ENCODE peak calls at places on chromosomes 2 and 18, in seven cellular contexts. L is brain microvascular endothelial cell, I is choroid plexus epithelial cell, T is NCI-H1092 treated with DMSO at 0.1 percent for 48 hours, C is ACHN, G is cerebellum, Q is aorta. P is an unnamed sample.

GRCh38 chr2:111707700-111708099 is 176.3 kb downstream of the ANAPC1 start:
- DNase-seq in L (no peak), I (no peak), T (no peak), C (no peak), G (no peak), Q (no peak), P (no peak)

GRCh38 chr2:131039908-131040660 is 53.2 kb downstream of the FAM168B start:
- DNase-seq in L (no peak), I (no peak), T (no peak), C (no peak), G (no peak), Q (no peak), P (no peak)

GRCh38 chr2:102139851-102140250 is 2.7 kb upstream of the IL1R1 start:
- DNase-seq in L (no peak), I (peak), T (no peak), C (no peak), G (no peak), Q (no peak), P (no peak)

GRCh38 chr2:73640946-73641766 is 1.1 kb downstream of the NAT8 start:
- DNase-seq in L (no peak), I (no peak), T (no peak), C (no peak), G (no peak), Q (no peak), P (no peak)

GRCh38 chr2:33145459-33145858 is 198.7 kb downstream of the LTBP1 start:
- DNase-seq in L (no peak), I (no peak), T (no peak), C (no peak), G (no peak), Q (no peak), P (peak)

GRCh38 chr2:156901373-156902031 is 356.0 kb upstream of the GALNT5 start:
- DNase-seq in L (peak), I (peak), T (no peak), C (no peak), G (no peak), Q (no peak), P (peak)

GRCh38 chr18:11516988-11517630 is 92.3 kb upstream of the SLC35G4 start:
- DNase-seq in L (no peak), I (no peak), T (no peak), C (no peak), G (no peak), Q (no peak), P (no peak)

GRCh38 chr2:3279236-3279960 is 98.2 kb downstream of the EIPR1 start:
- DNase-seq in L (no peak), I (no peak), T (no peak), C (no peak), G (no peak), Q (no peak), P (no peak)

GRCh38 chr2:44250376-44250775 is 24.9 kb upstream of the SLC3A1 start:
- DNase-seq in L (no peak), I (no peak), T (no peak), C (no peak), G (no peak), Q (no peak), P (no peak)

GRCh38 chr2:233404227-233404626 is 49.9 kb downstream of the DGKD start:
- DNase-seq in L (no peak), I (peak), T (no peak), C (peak), G (no peak), Q (no peak), P (no peak)

GRCh38 chr18:47545613-47546012 is 294.2 kb upstream of the SKOR2 start:
- DNase-seq in L (no peak), I (no peak), T (no peak), C (no peak), G (no peak), Q (no peak), P (no peak)

P was measured in GM04504.